ENCODE peak calls at places on chromosomes 7 and 10, in four cellular contexts. X, Q, G and C are unnamed samples.

GRCh38 chr7:152435384-152436278 is at the start of gene KMT2C:
- DNase-seq in X (peak; percentile 85), G (peak; percentile 53), Q (peak; percentile 81), C (peak; percentile 92)

GRCh38 chr10:94521276-94522250 is 24.0 kb upstream of the HELLS start:
- DNase-seq in Q (no peak), G (no peak), X (no peak), C (no peak)

GRCh38 chr10:96339956-96340904 is 18.6 kb downstream of the OPALIN start:
- DNase-seq in X (no peak), Q (no peak), G (peak; percentile 68), C (no peak)

GRCh38 chr7:117048114-117048853 is 95.0 kb downstream of the ST7 start:
- DNase-seq in X (no peak), G (no peak), Q (no peak), C (no peak)

GRCh38 chr10:11301571-11302111 is 284.0 kb downstream of the CELF2 start:
- DNase-seq in G (no peak), X (peak; percentile 77), Q (no peak), C (no peak)

GRCh38 chr10:93138113-93138870 is 64.6 kb downstream of the CYP26A1 start:
- DNase-seq in Q (no peak), X (peak; percentile 22), G (peak; percentile 59), C (no peak)

GRCh38 chr7:156667110-156667436 is 26.5 kb downstream of the RNF32 start:
- DNase-seq in G (no peak), Q (no peak), X (no peak), C (no peak)

GRCh38 chr7:122132341-122132740 is 11.7 kb downstream of the AASS start:
- DNase-seq in G (peak; percentile 77), X (no peak), Q (no peak), C (no peak)

GRCh38 chr7:3027455-3027854 is 16.2 kb downstream of the CARD11 start:
- DNase-seq in G (no peak), X (no peak), Q (no peak), C (no peak)

GRCh38 chr7:1641661-1642260 is 28.3 kb upstream of the ELFN1 start:
- DNase-seq in X (no peak), Q (no peak), G (no peak), C (no peak)

GRCh38 chr10:101060951-101061813 is 607 bp upstream of the KAZALD1 start:
- DNase-seq in X (peak; percentile 98), G (peak; percentile 96), Q (peak; percentile 98), C (peak; percentile 97)

GRCh38 chr10:29555091-29555745 is 79.6 kb downstream of the SVIL start:
- DNase-seq in G (peak; percentile 7), X (no peak), Q (no peak), C (no peak)